ENCODE peak calls at places on chromosome 3, in six cellular contexts. G is H1, I is trophoblast cell, X is H9, S is IMR-90, R is mesenchymal stem cell. A is an unnamed sample.

GRCh38 chr3:169391672-169392071 is 271.8 kb downstream of the MECOM start:
- DNase-seq in G (no peak), I (no peak), X (no peak), S (no peak), R (peak), A (no peak)

GRCh38 chr3:172447611-172448579 is at the start of gene GHSR:
- DNase-seq in G (no peak), I (no peak), X (peak), S (no peak), R (no peak), A (no peak)

GRCh38 chr3:102069211-102069662 is 219.9 kb downstream of the NFKBIZ start:
- DNase-seq in G (no peak), I (peak), X (no peak), S (peak), R (peak), A (no peak)

GRCh38 chr3:188335656-188336055 is 181.7 kb downstream of the LPP start:
- DNase-seq in G (no peak), I (no peak), X (no peak), S (no peak), R (no peak), A (no peak)

GRCh38 chr3:100163787-100164186 is 49.5 kb upstream of the FILIP1L start:
- DNase-seq in G (no peak), I (no peak), X (no peak), S (no peak), R (no peak), A (no peak)

GRCh38 chr3:17322106-17322793 is 420.2 kb downstream of the TBC1D5 start:
- DNase-seq in G (no peak), I (no peak), X (no peak), S (no peak), R (no peak), A (no peak)

GRCh38 chr3:194407423-194407822 is 8.4 kb upstream of the GP5 start:
- DNase-seq in G (no peak), I (no peak), X (no peak), S (peak), R (peak), A (no peak)

GRCh38 chr3:131485116-131485515 is 17.7 kb downstream of the MRPL3 start:
- DNase-seq in G (no peak), I (no peak), X (no peak), S (no peak), R (no peak), A (no peak)

GRCh38 chr3:128054363-128054762 is 2.1 kb downstream of the SEC61A1 start:
- DNase-seq in G (no peak), I (peak), X (no peak), S (peak), R (peak), A (no peak)

GRCh38 chr3:58580826-58581327 is 3.7 kb upstream of the FAM107A start:
- DNase-seq in G (no peak), I (no peak), X (no peak), S (no peak), R (no peak), A (no peak)

GRCh38 chr3:150699068-150699635 is 4.6 kb downstream of the ERICH6 start:
- DNase-seq in G (no peak), I (no peak), X (no peak), S (peak), R (peak), A (no peak)

GRCh38 chr3:160224811-160225180 is 426 bp upstream of the C3orf80 start:
- DNase-seq in G (no peak), I (no peak), X (no peak), S (no peak), R (no peak), A (no peak)
- H3K14ac ChIP-seq in G (no peak), I (no peak), X (no peak), S (no peak), R (no peak), A (no peak)

DNA sequence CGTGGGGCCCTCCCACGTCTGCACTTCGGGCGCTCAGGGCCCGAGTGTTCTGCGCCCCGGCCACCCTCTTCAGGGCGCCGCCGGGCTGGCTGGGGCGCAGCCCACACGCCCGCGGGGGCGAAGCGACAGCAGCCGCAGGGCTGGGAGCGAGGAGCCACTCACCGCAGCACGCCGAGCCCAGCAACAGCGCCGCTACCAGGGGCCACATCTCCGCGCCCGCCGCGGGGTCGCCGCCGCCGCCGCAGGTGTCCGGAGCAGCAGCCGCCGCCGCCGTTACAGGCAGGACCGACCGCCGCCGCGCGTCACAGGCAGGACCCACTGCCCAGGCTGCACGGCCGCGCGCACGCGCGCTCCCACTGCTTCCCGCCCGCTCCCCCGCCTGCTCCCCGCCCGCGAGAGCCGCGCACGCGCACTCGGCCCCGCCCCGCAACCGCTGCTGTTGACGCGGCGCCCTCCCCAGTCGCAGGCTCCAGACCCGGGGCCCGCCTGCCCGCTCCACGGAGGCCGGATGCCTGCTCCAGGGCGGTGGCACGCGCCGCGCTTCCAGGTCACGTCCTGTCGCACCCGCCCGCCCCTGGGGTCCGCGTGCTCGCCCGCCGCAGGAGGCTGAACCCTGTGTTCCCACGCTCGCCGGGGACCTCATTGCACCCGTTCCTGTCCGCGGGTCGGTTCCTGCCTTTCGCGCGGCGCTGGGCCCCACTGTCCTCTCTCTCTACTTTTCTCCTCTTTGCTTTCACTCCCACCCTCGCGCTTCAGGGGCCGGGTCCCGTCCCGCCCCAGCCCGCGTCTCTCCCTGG is at the start of gene CD47:
- DNase-seq in G (peak), I (peak), X (peak), S (peak), R (peak), A (peak)
- H3K27ac ChIP-seq in G (no peak), I (peak), X (no peak), S (peak), R (no peak), A (no peak)

GRCh38 chr3:164458986-164459385 is 619.3 kb downstream of the SI start:
- DNase-seq in G (no peak), I (no peak), X (no peak), S (no peak), R (peak), A (no peak)
- H3K14ac ChIP-seq in G (no peak), I (no peak), X (no peak), S (no peak), R (no peak), A (no peak)

GRCh38 chr3:125058959-125059358 is 3.2 kb upstream of the HEG1 start:
- DNase-seq in G (no peak), I (no peak), X (no peak), S (no peak), R (no peak), A (no peak)

GRCh38 chr3:125061170-125061569 is 5.4 kb upstream of the HEG1 start:
- DNase-seq in G (no peak), I (peak), X (no peak), S (peak), R (peak), A (no peak)

GRCh38 chr3:125062904-125063618 is 7.3 kb upstream of the HEG1 start:
- DNase-seq in G (no peak), I (peak), X (no peak), S (peak), R (peak), A (no peak)

GRCh38 chr3:125059488-125060245 is 3.9 kb upstream of the HEG1 start:
- DNase-seq in G (no peak), I (no peak), X (no peak), S (peak), R (peak), A (no peak)

DNA sequence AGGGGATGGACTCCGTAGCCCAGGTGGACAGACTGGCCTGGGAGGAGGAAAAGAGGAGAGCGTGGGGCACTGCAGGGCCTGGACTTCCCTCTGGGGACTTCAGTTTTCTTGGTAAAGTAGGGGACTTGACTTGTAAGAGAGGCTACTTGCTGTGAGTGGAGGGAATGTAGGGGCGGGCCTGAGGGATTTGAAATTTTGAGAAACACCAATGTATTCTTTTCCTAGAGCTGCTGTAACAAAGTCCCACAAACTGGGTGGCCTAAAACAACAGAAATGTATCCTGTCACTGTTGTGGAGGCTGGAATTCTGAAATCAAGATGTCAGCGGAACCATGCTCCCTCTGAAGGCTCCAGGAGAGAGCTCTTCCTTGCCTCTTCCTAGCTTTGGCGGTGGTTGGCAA is 5.8 kb upstream of the HEG1 start:
- DNase-seq in G (no peak), I (no peak), X (no peak), S (no peak), R (no peak), A (no peak)
- H3K27ac ChIP-seq in G (no peak), I (no peak), X (no peak), S (peak), R (no peak), A (no peak)

DNA sequence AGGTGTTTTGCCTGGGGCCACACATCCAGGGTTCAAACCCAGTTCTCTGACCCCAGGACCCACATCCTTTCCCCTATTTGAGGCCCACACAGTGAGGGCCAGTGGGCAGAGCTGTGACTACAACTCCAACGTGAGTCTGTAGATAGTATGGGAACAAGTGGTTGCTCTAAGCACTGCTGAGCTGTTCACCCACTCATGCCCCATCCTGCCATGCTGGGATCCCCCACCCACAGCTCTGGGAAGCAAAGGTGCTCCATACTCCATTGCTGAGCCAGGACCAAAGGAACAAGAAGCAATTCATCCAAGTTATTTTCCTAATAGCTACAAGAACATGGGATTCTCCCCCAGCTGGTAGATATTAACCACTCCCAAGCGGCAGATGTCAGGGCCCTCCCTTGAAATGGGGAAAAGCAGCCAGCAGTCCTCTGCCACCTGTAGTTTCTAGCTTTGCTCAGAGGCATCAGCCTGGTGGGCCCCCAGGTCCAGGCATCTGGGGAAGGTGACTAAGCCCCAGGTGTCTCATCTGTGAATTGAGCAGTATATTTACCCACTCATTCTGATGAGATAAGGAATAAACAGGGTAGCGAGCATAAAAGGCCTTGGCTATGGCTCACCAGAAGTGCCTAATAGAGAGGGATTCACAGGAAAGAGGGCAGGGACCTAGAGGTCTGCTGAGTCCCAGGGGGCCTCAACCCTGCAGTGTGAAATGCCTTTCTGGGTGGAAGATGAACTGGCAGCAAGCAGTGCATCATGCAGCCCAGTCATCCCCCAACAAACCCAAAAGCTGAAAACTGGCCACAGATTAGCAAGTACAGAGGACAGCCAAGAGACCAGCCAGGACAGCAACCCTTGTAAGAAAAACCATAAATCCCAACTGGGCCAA is 33.4 kb downstream of the POC1A start:
- DNase-seq in G (no peak), I (no peak), X (no peak), S (no peak), R (no peak), A (no peak)
- H3K14ac ChIP-seq in G (no peak), I (no peak), X (no peak), S (no peak), R (no peak), A (no peak)

DNA sequence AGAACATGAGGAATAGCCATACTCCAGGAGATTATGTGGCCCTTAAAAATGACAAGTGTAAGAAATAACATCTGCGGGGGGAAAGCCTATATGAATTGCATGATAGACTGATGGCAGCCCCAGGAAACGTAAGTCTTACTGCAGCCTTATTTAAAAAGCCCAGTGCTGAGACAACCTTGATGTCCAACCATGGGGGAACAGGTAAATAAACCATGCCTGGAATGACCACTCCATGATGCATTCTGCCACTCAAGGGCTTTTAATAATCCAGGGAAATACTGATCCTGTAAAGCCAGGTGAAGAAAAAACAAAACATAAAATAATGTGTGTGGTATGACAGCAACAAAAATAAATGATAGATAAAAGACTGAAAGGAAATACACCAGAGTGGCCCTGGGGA is 46.5 kb upstream of the GRIP2 start:
- DNase-seq in G (no peak), I (no peak), X (no peak), S (no peak), R (no peak), A (no peak)
- H3K27ac ChIP-seq in G (no peak), I (no peak), X (no peak), S (no peak), R (no peak), A (no peak)

GRCh38 chr3:159429702-159430101 is 558.9 kb upstream of the IL12A start:
- DNase-seq in G (no peak), I (no peak), X (no peak), S (no peak), R (no peak), A (no peak)

GRCh38 chr3:159432721-159433300 is 555.8 kb upstream of the IL12A start:
- DNase-seq in G (no peak), I (peak), X (no peak), S (peak), R (no peak), A (no peak)
- H3K14ac ChIP-seq in G (no peak), I (no peak), X (no peak), S (no peak), R (no peak), A (no peak)

DNA sequence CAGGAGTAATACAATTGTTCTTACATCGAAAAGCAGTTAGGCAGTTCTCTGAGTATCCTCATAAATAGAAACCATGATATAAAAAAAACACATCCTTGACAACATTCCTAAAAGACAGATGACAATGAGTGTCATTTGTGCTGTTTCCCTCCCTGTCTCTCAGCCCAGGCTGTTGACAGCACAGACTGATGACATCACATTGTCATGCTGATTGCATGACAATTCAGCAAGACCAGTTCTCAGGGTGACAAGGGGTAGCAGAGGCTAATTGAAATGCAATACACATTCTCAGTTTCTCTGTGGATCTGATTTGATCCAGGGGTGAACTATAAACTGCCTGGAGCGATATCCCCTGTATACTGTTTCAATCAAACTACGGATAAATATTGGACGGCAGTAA is 16.9 kb upstream of the EIF1B start:
- DNase-seq in G (no peak), I (peak), X (peak), S (no peak), R (no peak), A (peak)
- H3K27ac ChIP-seq in G (no peak), I (no peak), X (no peak), S (no peak), R (no peak), A (no peak)

GRCh38 chr3:37456791-37457190 is 282.4 kb upstream of the LRRFIP2 start:
- DNase-seq in G (no peak), I (no peak), X (no peak), S (no peak), R (no peak), A (no peak)
- H3K14ac ChIP-seq in G (no peak), I (no peak), X (no peak), S (no peak), R (no peak), A (no peak)

GRCh38 chr3:190064112-190064511 is 56.6 kb downstream of the P3H2 start:
- DNase-seq in G (no peak), I (no peak), X (no peak), S (peak), R (peak), A (no peak)

GRCh38 chr3:190060401-190060800 is 60.3 kb downstream of the P3H2 start:
- DNase-seq in G (no peak), I (no peak), X (no peak), S (no peak), R (no peak), A (no peak)

GRCh38 chr3:190070623-190071347 is 49.9 kb downstream of the P3H2 start:
- DNase-seq in G (no peak), I (peak), X (no peak), S (peak), R (no peak), A (no peak)

GRCh38 chr3:190063490-190063889 is 57.2 kb downstream of the P3H2 start:
- DNase-seq in G (no peak), I (no peak), X (no peak), S (no peak), R (no peak), A (no peak)

DNA sequence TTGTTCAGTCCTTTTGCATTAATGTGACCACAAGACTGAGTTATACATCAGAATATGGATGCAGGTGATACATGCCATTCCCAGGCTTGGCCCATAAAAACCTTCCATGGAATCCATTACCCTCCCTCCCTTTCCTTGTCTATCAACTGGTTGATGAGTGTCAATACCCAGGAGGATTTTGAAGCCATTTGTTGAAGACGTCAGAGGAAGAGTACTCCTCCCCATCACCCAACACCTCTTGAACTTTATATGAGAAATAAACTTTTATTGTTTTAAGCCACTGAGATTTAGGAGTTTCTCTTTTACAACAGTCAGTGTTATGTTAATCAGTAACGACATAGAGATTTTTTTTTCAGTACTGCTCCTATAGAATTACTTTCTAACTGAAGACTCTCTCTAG is 55.5 kb downstream of the P3H2 start:
- DNase-seq in G (no peak), I (no peak), X (no peak), S (no peak), R (no peak), A (no peak)
- H3K27ac ChIP-seq in G (no peak), I (no peak), X (no peak), S (no peak), R (peak), A (no peak)

A was measured in neuronal stem cell.